ENCODE peak calls at places on chromosomes 1 and 21, in four cellular contexts. C is AG04450, G is MM.1S, Z is IMR-90. D is an unnamed sample.

GRCh38 chr1:242033331-242033956 is 34.5 kb upstream of the MAP1LC3C start:
- DNase-seq in Z (no peak), G (no peak), C (no peak), D (no peak)

GRCh38 chr1:47650205-47650604 is 212.4 kb downstream of the FOXD2 start:
- DNase-seq in Z (peak; percentile 80), G (no peak), C (peak; percentile 66), D (peak; percentile 19)

GRCh38 chr1:24507423-24507804 is 4.8 kb downstream of the RCAN3 start:
- DNase-seq in Z (no peak), C (no peak), G (no peak), D (no peak)

GRCh38 chr1:20603473-20604464 is 14.9 kb downstream of the CDA start:
- DNase-seq in Z (peak; percentile 96), G (no peak), C (peak; percentile 65), D (peak; percentile 84)

GRCh38 chr1:60765204-60765603 is 317.2 kb upstream of the NFIA start:
- DNase-seq in C (no peak), G (peak; percentile 21), Z (no peak), D (no peak)

GRCh38 chr1:245856944-245857531 is 650.0 kb downstream of the SMYD3 start:
- DNase-seq in C (no peak), G (no peak), Z (peak; percentile 95), D (peak; percentile 56)

GRCh38 chr1:101431956-101432510 is 195.2 kb downstream of the S1PR1 start:
- DNase-seq in C (no peak), G (no peak), Z (no peak), D (no peak)

GRCh38 chr1:81954388-81955023 is 153.8 kb downstream of the ADGRL2 start:
- DNase-seq in C (no peak), G (no peak), Z (no peak), D (no peak)

GRCh38 chr21:27674037-27674436 is 707.1 kb upstream of the ADAMTS5 start:
- DNase-seq in Z (peak; percentile 88), G (no peak), C (peak; percentile 42), D (peak; percentile 76)

GRCh38 chr1:24878775-24879742 is 51.0 kb downstream of the RUNX3 start:
- DNase-seq in Z (peak; percentile 47), G (no peak), C (peak; percentile 8), D (peak; percentile 21)

GRCh38 chr1:44407430-44408180 is 2.5 kb downstream of the RNF220 start:
- DNase-seq in G (no peak), Z (no peak), C (no peak), D (no peak)

GRCh38 chr1:38025233-38025632 is 12.7 kb downstream of the UTP11 start:
- DNase-seq in C (no peak), G (no peak), Z (no peak), D (no peak)

GRCh38 chr1:151759241-151759640 is 4.1 kb downstream of the MRPL9 start:
- DNase-seq in Z (peak; percentile 25), G (no peak), C (no peak), D (no peak)

GRCh38 chr21:43689556-43690337 is 29.2 kb upstream of the PDXK start:
- DNase-seq in C (no peak), Z (no peak), G (no peak), D (no peak)

GRCh38 chr21:45344576-45344975 is 56.9 kb upstream of the POFUT2 start:
- DNase-seq in C (no peak), G (no peak), Z (no peak), D (no peak)

GRCh38 chr21:45350206-45350854 is 54.6 kb upstream of the COL18A1 start:
- DNase-seq in C (no peak), Z (no peak), G (no peak), D (no peak)

GRCh38 chr21:45348591-45349327 is 56.2 kb upstream of the COL18A1 start:
- DNase-seq in Z (no peak), G (no peak), C (no peak), D (no peak)

GRCh38 chr21:45347712-45348477 is 57.1 kb upstream of the COL18A1 start:
- DNase-seq in G (no peak), C (no peak), Z (no peak), D (no peak)

DNA sequence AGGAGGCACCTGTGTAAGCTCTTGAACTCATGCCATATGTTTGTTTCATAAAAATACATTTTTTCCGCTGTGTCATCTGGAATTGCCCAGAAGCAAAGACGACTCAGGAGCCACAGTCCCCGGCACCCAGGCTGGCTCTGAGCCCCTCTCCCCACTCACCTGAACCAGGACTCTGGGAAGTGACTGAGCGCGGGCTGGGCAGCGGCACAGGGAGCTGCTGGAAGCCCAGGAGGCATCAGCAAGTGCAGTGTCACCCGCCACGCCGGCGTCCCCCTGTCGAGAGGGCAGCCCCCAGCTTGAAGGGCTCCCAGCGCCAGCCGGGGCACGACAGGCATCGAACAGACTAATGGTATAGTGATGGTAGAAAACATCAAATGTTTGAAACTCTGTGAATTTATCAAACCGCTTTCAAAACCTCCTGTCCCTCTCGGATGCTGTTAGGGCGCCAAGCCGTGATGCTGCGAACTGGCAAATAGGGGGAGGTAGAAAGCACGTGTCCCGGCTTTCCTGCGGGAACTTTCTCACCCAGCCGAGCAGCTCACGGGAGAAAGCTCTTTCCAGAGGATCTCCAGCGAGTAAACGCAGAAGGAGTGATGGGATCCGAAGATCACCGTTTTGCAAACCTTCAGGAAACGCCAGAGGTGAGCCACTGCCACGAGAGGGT is 57.8 kb upstream of the COL18A1 start:
- DNase-seq in G (no peak), Z (no peak), C (no peak), D (no peak)
- TF ChIP-seq CTCF in G (no peak), Z (no peak), C (no peak), D (no peak)

DNA sequence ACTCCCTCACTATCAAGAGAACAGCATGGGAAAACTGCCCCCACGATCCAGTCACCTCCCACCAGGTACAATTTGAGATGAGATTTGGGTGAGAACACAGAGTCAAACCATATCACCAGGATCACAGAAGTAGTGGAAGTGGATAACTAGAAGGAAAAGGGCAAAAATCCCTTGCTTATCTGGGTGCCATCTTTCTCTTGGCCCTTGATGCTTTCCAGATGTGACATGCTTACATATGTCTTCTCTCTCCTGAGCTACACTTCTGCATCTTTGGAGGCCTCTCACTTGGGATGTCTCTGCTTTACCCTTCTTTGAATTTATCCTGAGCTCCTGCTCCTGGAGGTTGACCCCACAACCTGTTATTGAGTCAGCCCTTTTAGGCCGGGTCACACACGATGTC is 57.6 kb upstream of the APOBEC4 start:
- DNase-seq in G (no peak), Z (no peak), C (no peak), D (no peak)
- H3K4me3 ChIP-seq in G (no peak overlapping the region), Z (no peak overlapping the region), C (no peak overlapping the region), D (no peak overlapping the region)

DNA sequence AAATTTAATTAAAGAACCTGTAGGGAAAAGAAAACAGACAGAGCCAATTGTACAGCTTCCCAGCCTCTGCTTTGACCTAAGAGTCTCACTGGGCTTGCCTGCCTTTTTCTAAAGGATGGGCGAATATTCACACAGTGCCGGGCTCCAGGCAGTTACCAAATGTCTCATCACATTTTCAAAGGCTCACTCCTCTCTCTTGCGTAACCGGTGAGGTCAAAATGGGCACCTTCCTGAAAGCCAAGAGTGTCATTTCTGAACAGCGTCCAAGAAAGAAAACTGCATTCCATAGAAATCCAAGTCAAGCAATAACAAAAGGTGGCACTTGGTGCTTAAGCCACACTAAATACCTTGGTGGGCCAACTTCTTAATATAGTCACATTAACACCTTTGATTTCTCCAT is 714 bp upstream of the PALMD start:
- DNase-seq in G (no peak), C (no peak), Z (peak; percentile 30), D (no peak)
- TF ChIP-seq CTCF in G (no peak), C (no peak), Z (no peak), D (no peak)

GRCh38 chr1:176648556-176648955 is 185.6 kb downstream of the PAPPA2 start:
- DNase-seq in Z (no peak), G (no peak), C (no peak), D (no peak)
- H3K4me3 ChIP-seq in Z (no peak overlapping the region), G (no peak overlapping the region), C (no peak overlapping the region), D (no peak overlapping the region)

DNA sequence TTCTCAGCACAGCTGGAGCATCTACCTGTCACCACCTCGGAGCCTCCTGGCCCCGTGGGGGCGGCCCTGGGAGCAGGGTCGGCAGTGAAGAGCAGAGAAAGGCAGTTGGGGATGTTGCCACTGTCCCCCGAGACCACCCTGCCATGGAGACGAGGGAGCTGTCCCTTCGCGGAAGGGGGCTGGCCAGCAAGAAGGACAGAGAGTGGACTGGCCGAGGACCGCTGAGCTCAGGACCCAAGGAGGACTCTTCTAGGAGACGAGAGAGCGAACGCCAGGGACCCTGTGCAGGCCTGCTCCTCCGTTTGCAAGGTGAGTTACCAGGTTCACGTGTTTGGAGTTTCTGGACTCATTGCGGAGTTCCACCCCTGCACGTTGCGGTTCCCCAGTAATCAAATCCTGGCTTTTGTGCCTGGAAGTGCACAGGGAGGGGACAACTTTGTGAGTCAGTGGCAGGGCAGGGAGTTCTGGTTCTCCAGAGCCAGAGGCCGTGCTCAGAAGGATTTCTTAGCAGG is 5.6 kb upstream of the POFUT2 start:
- DNase-seq in C (no peak), G (no peak), Z (no peak), D (no peak)
- TF ChIP-seq CTCF in C (no peak), G (no peak), Z (no peak), D (no peak)

GRCh38 chr1:216389774-216390173 is 33.5 kb downstream of the USH2A start:
- DNase-seq in Z (no peak), C (no peak), G (no peak), D (no peak)

GRCh38 chr1:216390956-216391355 is 32.3 kb downstream of the USH2A start:
- DNase-seq in Z (no peak), C (no peak), G (no peak), D (no peak)

GRCh38 chr1:216388558-216388957 is 34.7 kb downstream of the USH2A start:
- DNase-seq in G (no peak), Z (no peak), C (no peak), D (no peak)
- H3K4me3 ChIP-seq in G (no peak overlapping the region), Z (no peak overlapping the region), C (no peak overlapping the region), D (no peak overlapping the region)

GRCh38 chr21:28742527-28742926 is 250.2 kb downstream of the LTN1 start:
- DNase-seq in C (no peak), Z (peak; percentile 76), G (no peak), D (no peak)
- TF ChIP-seq CTCF in C (peak; percentile 47), Z (peak; percentile 75), G (peak; percentile 19), D (peak; percentile 20)

DNA sequence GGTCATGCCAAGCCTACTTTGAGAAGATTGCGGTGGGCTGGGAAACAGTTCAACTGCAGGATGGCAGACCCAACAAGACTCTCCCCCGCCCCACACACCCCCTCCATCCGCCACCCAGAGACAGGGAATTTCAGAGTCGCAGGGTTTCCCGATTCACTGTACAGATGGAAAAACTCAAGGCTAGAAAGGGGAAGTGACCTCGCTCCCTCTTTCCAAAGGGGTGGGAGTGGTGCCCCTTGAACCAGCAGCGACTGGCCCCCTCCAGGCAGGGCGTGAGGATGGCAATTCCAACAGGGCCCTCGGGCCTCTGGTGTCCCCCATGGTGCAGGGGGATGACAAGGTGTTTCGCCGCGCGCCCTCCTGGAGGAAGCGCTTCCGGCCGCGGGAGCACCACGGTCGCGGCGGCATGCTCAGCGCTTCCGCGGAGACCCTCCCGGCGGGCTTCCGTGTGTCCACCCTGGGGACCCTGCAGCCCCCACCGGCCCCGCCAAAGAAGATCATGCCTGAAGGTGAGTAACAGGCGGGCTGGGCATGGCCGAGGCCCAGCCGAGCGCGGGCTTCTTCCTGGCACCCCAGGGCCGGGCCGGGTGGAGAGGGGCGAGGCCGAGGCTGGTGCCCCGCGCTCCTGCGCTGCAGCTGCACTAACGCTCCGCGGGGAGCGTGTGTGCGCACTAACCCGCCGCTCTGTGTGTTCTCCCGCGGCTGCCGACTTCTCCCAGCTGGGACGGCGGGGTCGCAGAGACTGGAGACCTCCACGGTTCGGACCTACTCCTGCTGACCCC is 10.4 kb downstream of the MYOG start:
- DNase-seq in C (no peak), Z (no peak), G (no peak), D (no peak)
- H3K4me3 ChIP-seq in C (no peak overlapping the region), Z (no peak overlapping the region), G (no peak overlapping the region), D (no peak overlapping the region)